ENCODE peak calls at places on chromosomes 6 and 20, in seven cellular contexts. One of them, this sample, is unnamed.

GRCh38 chr6:61909541-61909940 is 376.5 kb downstream of the KHDRBS2 start:
- DNase-seq in GM04503: no peak
- DNase-seq in NCI-H82: peak
- DNase-seq in activated gamma-delta T cell treated with Interleukin-2 at 50 U/mL for 16 hours: no peak
- DNase-seq in thyroid gland: no peak
- DNase-seq in brain microvascular endothelial cell: no peak
- DNase-seq in HT-29: no peak
- DNase-seq in this sample: no peak

GRCh38 chr6:63677282-63677681 is 41.7 kb downstream of the PHF3 start:
- DNase-seq in GM04503: peak
- DNase-seq in NCI-H82: no peak
- DNase-seq in activated gamma-delta T cell treated with Interleukin-2 at 50 U/mL for 16 hours: no peak
- DNase-seq in thyroid gland: no peak
- DNase-seq in brain microvascular endothelial cell: no peak
- DNase-seq in HT-29: peak
- DNase-seq in this sample: no peak

GRCh38 chr6:14276667-14277404 is 159.3 kb downstream of the CD83 start:
- DNase-seq in GM04503: no peak
- DNase-seq in NCI-H82: no peak
- DNase-seq in activated gamma-delta T cell treated with Interleukin-2 at 50 U/mL for 16 hours: peak
- DNase-seq in thyroid gland: no peak
- DNase-seq in brain microvascular endothelial cell: peak
- DNase-seq in HT-29: no peak
- DNase-seq in this sample: no peak

GRCh38 chr6:151067684-151068596 is 171.8 kb upstream of the AKAP12 start:
- DNase-seq in GM04503: peak
- DNase-seq in NCI-H82: no peak
- DNase-seq in activated gamma-delta T cell treated with Interleukin-2 at 50 U/mL for 16 hours: no peak
- DNase-seq in thyroid gland: peak
- DNase-seq in brain microvascular endothelial cell: peak
- DNase-seq in HT-29: peak
- DNase-seq in this sample: no peak

GRCh38 chr6:82084324-82084920 is 163.1 kb downstream of the IBTK start:
- DNase-seq in GM04503: no peak
- DNase-seq in NCI-H82: no peak
- DNase-seq in activated gamma-delta T cell treated with Interleukin-2 at 50 U/mL for 16 hours: no peak
- DNase-seq in thyroid gland: no peak
- DNase-seq in brain microvascular endothelial cell: no peak
- DNase-seq in HT-29: no peak
- DNase-seq in this sample: no peak

GRCh38 chr20:2692036-2692885 is at the start of gene EBF4:
- DNase-seq in GM04503: no peak
- DNase-seq in NCI-H82: peak
- DNase-seq in activated gamma-delta T cell treated with Interleukin-2 at 50 U/mL for 16 hours: peak
- DNase-seq in thyroid gland: peak
- DNase-seq in brain microvascular endothelial cell: no peak
- DNase-seq in HT-29: no peak
- DNase-seq in this sample: peak

GRCh38 chr20:45346851-45347250 is 1.4 kb downstream of the SDC4 start:
- DNase-seq in GM04503: no peak
- DNase-seq in NCI-H82: no peak
- DNase-seq in activated gamma-delta T cell treated with Interleukin-2 at 50 U/mL for 16 hours: no peak
- DNase-seq in thyroid gland: no peak
- DNase-seq in brain microvascular endothelial cell: no peak
- DNase-seq in HT-29: peak
- DNase-seq in this sample: no peak

GRCh38 chr20:23547613-23548012 is 20.7 kb downstream of the CST9L start:
- DNase-seq in GM04503: no peak
- DNase-seq in NCI-H82: no peak
- DNase-seq in activated gamma-delta T cell treated with Interleukin-2 at 50 U/mL for 16 hours: no peak
- DNase-seq in thyroid gland: no peak
- DNase-seq in brain microvascular endothelial cell: no peak
- DNase-seq in HT-29: no peak
- DNase-seq in this sample: no peak

GRCh38 chr20:22719250-22719649 is 134.9 kb upstream of the FOXA2 start:
- DNase-seq in GM04503: no peak
- DNase-seq in NCI-H82: no peak
- DNase-seq in activated gamma-delta T cell treated with Interleukin-2 at 50 U/mL for 16 hours: no peak
- DNase-seq in thyroid gland: no peak
- DNase-seq in brain microvascular endothelial cell: no peak
- DNase-seq in HT-29: peak
- DNase-seq in this sample: no peak

GRCh38 chr6:153129873-153130514 is 1.1 kb downstream of the RGS17 start:
- DNase-seq in GM04503: no peak
- DNase-seq in NCI-H82: peak
- DNase-seq in activated gamma-delta T cell treated with Interleukin-2 at 50 U/mL for 16 hours: no peak
- DNase-seq in thyroid gland: peak
- DNase-seq in brain microvascular endothelial cell: peak
- DNase-seq in HT-29: no peak
- DNase-seq in this sample: no peak

GRCh38 chr6:8170754-8171153 is 68.4 kb upstream of the EEF1E1 start:
- DNase-seq in GM04503: no peak
- DNase-seq in NCI-H82: no peak
- DNase-seq in activated gamma-delta T cell treated with Interleukin-2 at 50 U/mL for 16 hours: no peak
- DNase-seq in thyroid gland: no peak
- DNase-seq in brain microvascular endothelial cell: no peak
- DNase-seq in HT-29: no peak
- DNase-seq in this sample: no peak

GRCh38 chr6:134674562-134674961 is 275.3 kb downstream of the ALDH8A1 start:
- DNase-seq in GM04503: no peak
- DNase-seq in NCI-H82: no peak
- DNase-seq in activated gamma-delta T cell treated with Interleukin-2 at 50 U/mL for 16 hours: no peak
- DNase-seq in thyroid gland: no peak
- DNase-seq in brain microvascular endothelial cell: no peak
- DNase-seq in HT-29: no peak
- DNase-seq in this sample: no peak

GRCh38 chr6:105346052-105346451 is 56.8 kb downstream of the PREP start:
- DNase-seq in GM04503: peak
- DNase-seq in NCI-H82: peak
- DNase-seq in activated gamma-delta T cell treated with Interleukin-2 at 50 U/mL for 16 hours: no peak
- DNase-seq in thyroid gland: no peak
- DNase-seq in brain microvascular endothelial cell: peak
- DNase-seq in HT-29: no peak
- DNase-seq in this sample: no peak

GRCh38 chr6:108564178-108564577 is 3.5 kb downstream of the FOXO3 start:
- DNase-seq in GM04503: peak
- DNase-seq in NCI-H82: no peak
- DNase-seq in activated gamma-delta T cell treated with Interleukin-2 at 50 U/mL for 16 hours: no peak
- DNase-seq in thyroid gland: no peak
- DNase-seq in brain microvascular endothelial cell: peak
- DNase-seq in HT-29: no peak
- DNase-seq in this sample: peak

GRCh38 chr6:64467656-64468055 is 832.1 kb downstream of the PHF3 start:
- DNase-seq in GM04503: no peak
- DNase-seq in NCI-H82: no peak
- DNase-seq in activated gamma-delta T cell treated with Interleukin-2 at 50 U/mL for 16 hours: no peak
- DNase-seq in thyroid gland: no peak
- DNase-seq in brain microvascular endothelial cell: no peak
- DNase-seq in HT-29: no peak
- DNase-seq in this sample: no peak

GRCh38 chr20:47653892-47654291 is 131.4 kb downstream of the SULF2 start:
- DNase-seq in GM04503: no peak
- DNase-seq in NCI-H82: no peak
- DNase-seq in activated gamma-delta T cell treated with Interleukin-2 at 50 U/mL for 16 hours: no peak
- DNase-seq in thyroid gland: no peak
- DNase-seq in brain microvascular endothelial cell: no peak
- DNase-seq in HT-29: no peak
- DNase-seq in this sample: no peak

GRCh38 chr20:58818585-58819285 is 32.0 kb downstream of the GNAS-AS1 start:
- DNase-seq in GM04503: peak
- DNase-seq in NCI-H82: no peak
- DNase-seq in activated gamma-delta T cell treated with Interleukin-2 at 50 U/mL for 16 hours: no peak
- DNase-seq in thyroid gland: no peak
- DNase-seq in brain microvascular endothelial cell: no peak
- DNase-seq in HT-29: no peak
- DNase-seq in this sample: no peak

GRCh38 chr6:169800116-169800667 is 48.8 kb downstream of the ERMARD start:
- DNase-seq in GM04503: no peak
- DNase-seq in NCI-H82: no peak
- DNase-seq in activated gamma-delta T cell treated with Interleukin-2 at 50 U/mL for 16 hours: no peak
- DNase-seq in thyroid gland: no peak
- DNase-seq in brain microvascular endothelial cell: no peak
- DNase-seq in HT-29: no peak
- DNase-seq in this sample: no peak

GRCh38 chr6:111894272-111894671 is 21.0 kb upstream of the FYN start:
- DNase-seq in GM04503: no peak
- DNase-seq in NCI-H82: no peak
- DNase-seq in activated gamma-delta T cell treated with Interleukin-2 at 50 U/mL for 16 hours: no peak
- DNase-seq in thyroid gland: no peak
- DNase-seq in brain microvascular endothelial cell: peak
- DNase-seq in HT-29: no peak
- DNase-seq in this sample: no peak

GRCh38 chr6:107823047-107823557 is 1.0 kb downstream of the SCML4 start:
- DNase-seq in GM04503: no peak
- DNase-seq in NCI-H82: no peak
- DNase-seq in activated gamma-delta T cell treated with Interleukin-2 at 50 U/mL for 16 hours: peak
- DNase-seq in thyroid gland: no peak
- DNase-seq in brain microvascular endothelial cell: no peak
- DNase-seq in HT-29: no peak
- DNase-seq in this sample: no peak

GRCh38 chr6:30599625-30600324 is 17.3 kb downstream of the PPP1R10 start:
- DNase-seq in GM04503: no peak
- DNase-seq in NCI-H82: no peak
- DNase-seq in activated gamma-delta T cell treated with Interleukin-2 at 50 U/mL for 16 hours: no peak
- DNase-seq in thyroid gland: no peak
- DNase-seq in brain microvascular endothelial cell: no peak
- DNase-seq in HT-29: no peak
- DNase-seq in this sample: no peak

GRCh38 chr20:50009521-50010454 is 27.0 kb downstream of the SNAI1 start:
- DNase-seq in GM04503: no peak
- DNase-seq in NCI-H82: no peak
- DNase-seq in activated gamma-delta T cell treated with Interleukin-2 at 50 U/mL for 16 hours: no peak
- DNase-seq in thyroid gland: no peak
- DNase-seq in brain microvascular endothelial cell: no peak
- DNase-seq in HT-29: no peak
- DNase-seq in this sample: no peak

GRCh38 chr6:113381232-113381631 is 475.9 kb upstream of the MARCKS start:
- DNase-seq in GM04503: no peak
- DNase-seq in NCI-H82: no peak
- DNase-seq in activated gamma-delta T cell treated with Interleukin-2 at 50 U/mL for 16 hours: no peak
- DNase-seq in thyroid gland: no peak
- DNase-seq in brain microvascular endothelial cell: no peak
- DNase-seq in HT-29: no peak
- DNase-seq in this sample: no peak

GRCh38 chr6:140571139-140571538 is 1196.7 kb upstream of the CITED2 start:
- DNase-seq in GM04503: no peak
- DNase-seq in NCI-H82: no peak
- DNase-seq in activated gamma-delta T cell treated with Interleukin-2 at 50 U/mL for 16 hours: no peak
- DNase-seq in thyroid gland: no peak
- DNase-seq in brain microvascular endothelial cell: no peak
- DNase-seq in HT-29: no peak
- DNase-seq in this sample: no peak

GRCh38 chr6:45990162-45990561 is 25.5 kb downstream of the CLIC5 start:
- DNase-seq in GM04503: no peak
- DNase-seq in NCI-H82: no peak
- DNase-seq in activated gamma-delta T cell treated with Interleukin-2 at 50 U/mL for 16 hours: no peak
- DNase-seq in thyroid gland: no peak
- DNase-seq in brain microvascular endothelial cell: no peak
- DNase-seq in HT-29: no peak
- DNase-seq in this sample: no peak

GRCh38 chr6:92047886-92048285 is 1371.5 kb downstream of the EPHA7 start:
- DNase-seq in GM04503: no peak
- DNase-seq in NCI-H82: peak
- DNase-seq in activated gamma-delta T cell treated with Interleukin-2 at 50 U/mL for 16 hours: no peak
- DNase-seq in thyroid gland: no peak
- DNase-seq in brain microvascular endothelial cell: no peak
- DNase-seq in HT-29: no peak
- DNase-seq in this sample: no peak

GRCh38 chr6:148857817-148858390 is 111.1 kb downstream of the UST start:
- DNase-seq in GM04503: peak
- DNase-seq in NCI-H82: no peak
- DNase-seq in activated gamma-delta T cell treated with Interleukin-2 at 50 U/mL for 16 hours: no peak
- DNase-seq in thyroid gland: no peak
- DNase-seq in brain microvascular endothelial cell: peak
- DNase-seq in HT-29: no peak
- DNase-seq in this sample: no peak

GRCh38 chr6:13453771-13454251 is 33.6 kb downstream of the GFOD1 start:
- DNase-seq in GM04503: no peak
- DNase-seq in NCI-H82: peak
- DNase-seq in activated gamma-delta T cell treated with Interleukin-2 at 50 U/mL for 16 hours: no peak
- DNase-seq in thyroid gland: no peak
- DNase-seq in brain microvascular endothelial cell: peak
- DNase-seq in HT-29: peak
- DNase-seq in this sample: no peak

GRCh38 chr6:170268216-170269129 is 22.4 kb downstream of the DLL1 start:
- DNase-seq in GM04503: no peak
- DNase-seq in NCI-H82: no peak
- DNase-seq in activated gamma-delta T cell treated with Interleukin-2 at 50 U/mL for 16 hours: no peak
- DNase-seq in thyroid gland: no peak
- DNase-seq in brain microvascular endothelial cell: no peak
- DNase-seq in HT-29: no peak
- DNase-seq in this sample: no peak

GRCh38 chr6:69980624-69981023 is 114.3 kb downstream of the COL19A1 start:
- DNase-seq in GM04503: no peak
- DNase-seq in NCI-H82: peak
- DNase-seq in activated gamma-delta T cell treated with Interleukin-2 at 50 U/mL for 16 hours: no peak
- DNase-seq in thyroid gland: no peak
- DNase-seq in brain microvascular endothelial cell: no peak
- DNase-seq in HT-29: no peak
- DNase-seq in this sample: no peak

GRCh38 chr20:39993737-39994136 is 695.3 kb downstream of the MAFB start:
- DNase-seq in GM04503: no peak
- DNase-seq in NCI-H82: peak
- DNase-seq in activated gamma-delta T cell treated with Interleukin-2 at 50 U/mL for 16 hours: no peak
- DNase-seq in thyroid gland: peak
- DNase-seq in brain microvascular endothelial cell: no peak
- DNase-seq in HT-29: no peak
- DNase-seq in this sample: no peak

GRCh38 chr20:58797371-58798050 is 53.2 kb downstream of the GNAS-AS1 start:
- DNase-seq in GM04503: no peak
- DNase-seq in NCI-H82: peak
- DNase-seq in activated gamma-delta T cell treated with Interleukin-2 at 50 U/mL for 16 hours: no peak
- DNase-seq in thyroid gland: no peak
- DNase-seq in brain microvascular endothelial cell: no peak
- DNase-seq in HT-29: no peak
- DNase-seq in this sample: no peak

GRCh38 chr6:157017861-157018260 is 240.7 kb downstream of the ARID1B start:
- DNase-seq in GM04503: no peak
- DNase-seq in NCI-H82: no peak
- DNase-seq in activated gamma-delta T cell treated with Interleukin-2 at 50 U/mL for 16 hours: no peak
- DNase-seq in thyroid gland: peak
- DNase-seq in brain microvascular endothelial cell: no peak
- DNase-seq in HT-29: no peak
- DNase-seq in this sample: no peak

GRCh38 chr6:144585217-144585814 is 300.2 kb downstream of the UTRN start:
- DNase-seq in GM04503: no peak
- DNase-seq in NCI-H82: peak
- DNase-seq in activated gamma-delta T cell treated with Interleukin-2 at 50 U/mL for 16 hours: no peak
- DNase-seq in thyroid gland: no peak
- DNase-seq in brain microvascular endothelial cell: peak
- DNase-seq in HT-29: peak
- DNase-seq in this sample: no peak

GRCh38 chr20:5658897-5659296 is 91.3 kb upstream of the SHLD1 start:
- DNase-seq in GM04503: peak
- DNase-seq in NCI-H82: no peak
- DNase-seq in activated gamma-delta T cell treated with Interleukin-2 at 50 U/mL for 16 hours: peak
- DNase-seq in thyroid gland: peak
- DNase-seq in brain microvascular endothelial cell: peak
- DNase-seq in HT-29: no peak
- DNase-seq in this sample: no peak

GRCh38 chr6:159874475-159874874 is 16.3 kb upstream of the MAS1 start:
- DNase-seq in GM04503: no peak
- DNase-seq in NCI-H82: no peak
- DNase-seq in activated gamma-delta T cell treated with Interleukin-2 at 50 U/mL for 16 hours: no peak
- DNase-seq in thyroid gland: peak
- DNase-seq in brain microvascular endothelial cell: peak
- DNase-seq in HT-29: no peak
- DNase-seq in this sample: no peak

GRCh38 chr6:21037453-21037852 is 503.2 kb downstream of the CDKAL1 start:
- DNase-seq in GM04503: no peak
- DNase-seq in NCI-H82: no peak
- DNase-seq in activated gamma-delta T cell treated with Interleukin-2 at 50 U/mL for 16 hours: no peak
- DNase-seq in thyroid gland: no peak
- DNase-seq in brain microvascular endothelial cell: no peak
- DNase-seq in HT-29: no peak
- DNase-seq in this sample: no peak

GRCh38 chr6:21754891-21755290 is 161.3 kb downstream of the SOX4 start:
- DNase-seq in GM04503: no peak
- DNase-seq in NCI-H82: no peak
- DNase-seq in activated gamma-delta T cell treated with Interleukin-2 at 50 U/mL for 16 hours: no peak
- DNase-seq in thyroid gland: no peak
- DNase-seq in brain microvascular endothelial cell: peak
- DNase-seq in HT-29: no peak
- DNase-seq in this sample: no peak

This sample was measured in natural killer cell treated with Interleukin-12 subunit alpha and Interleukin-12 subunit beta and Interleukin-15 and Interleukin-18, amount 100 ng/mL, for 72 hours.